ENCODE peak calls at places on chromosomes 13 and 19, in ten cellular contexts. B is left cardiac atrium; Q is thoracic aorta; V is lower lobe of right lung; M is left ventricle myocardium superior; P is stimulated activated memory B cell treated with anti-CD40 and anti-IgM and Interleukin-4, amounts not matched to agents 10 μg/mL and 1 μg/mL and 100 μg/mL, for 72 hours; W is T-helper 17 cell; T is heart left ventricle; S is HepG2; K is CD4-positive, CD25-positive, alpha-beta regulatory T cell. D is an unnamed sample.
A peak's percentile ranks its signal among the peaks of the same experiment; 100 is the strongest.

GRCh38 chr19:50047686-50048085 is 21.9 kb downstream of the ZNF473 start:
- ATAC-seq in B (no peak), Q (no peak), V (no peak), M (no peak), P (no peak), W (no peak), T (no peak), S (no peak), K (no peak), D (no peak)

GRCh38 chr19:18484992-18485391 is 36.9 kb downstream of the ELL start:
- ATAC-seq in B (no peak), Q (no peak), V (no peak), M (no peak), P (no peak), W (no peak), T (no peak), S (no peak), K (no peak), D (no peak)

GRCh38 chr19:11418518-11419506 is at the start of gene RGL3:
- ATAC-seq in B (peak; percentile 73), Q (peak; percentile 33), V (peak; percentile 65), M (peak; percentile 67), P (no peak), W (no peak), T (no peak), S (peak; percentile 80), K (no peak), D (no peak)

GRCh38 chr13:94435604-94436226 is 43.8 kb downstream of the DCT start:
- ATAC-seq in B (peak; percentile 48), Q (no peak), V (peak; percentile 67), M (peak; percentile 65), P (no peak), W (peak; percentile 74), T (no peak), S (peak; percentile 52), K (peak; percentile 73), D (peak; percentile 63)

GRCh38 chr13:111629016-111629415 is 308.6 kb downstream of the TEX29 start:
- ATAC-seq in B (no peak), Q (no peak), V (no peak), M (no peak), P (no peak), W (no peak), T (no peak), S (no peak), K (no peak), D (no peak)

GRCh38 chr19:48746738-48747575 is at the start of gene IZUMO1:
- ATAC-seq in B (peak; percentile 87), Q (peak; percentile 44), V (peak; percentile 79), M (peak; percentile 84), P (peak; percentile 75), W (peak; percentile 79), T (peak; percentile 73), S (peak; percentile 51), K (peak; percentile 68), D (no peak)

GRCh38 chr19:35789978-35790944 is 14.9 kb downstream of the ARHGAP33 start:
- ATAC-seq in B (no peak), Q (no peak), V (no peak), M (no peak), P (no peak), W (no peak), T (no peak), S (peak; percentile 2), K (no peak), D (no peak)

GRCh38 chr13:109684084-109684835 is 102.1 kb downstream of the IRS2 start:
- ATAC-seq in B (peak; percentile 19), Q (no peak), V (no peak), M (peak; percentile 34), P (no peak), W (no peak), T (peak; percentile 24), S (no peak), K (no peak), D (peak; percentile 90)

GRCh38 chr13:74325106-74325505 is 190.9 kb upstream of the KLF12 start:
- ATAC-seq in B (peak; percentile 61), Q (no peak), V (no peak), M (peak; percentile 65), P (no peak), W (no peak), T (no peak), S (peak; percentile 71), K (no peak), D (no peak)

GRCh38 chr13:75255653-75256052 is 226.3 kb downstream of the TBC1D4 start:
- ATAC-seq in B (no peak), Q (no peak), V (no peak), M (no peak), P (no peak), W (no peak), T (no peak), S (no peak), K (no peak), D (no peak)

GRCh38 chr19:38280030-38280921 is 15.9 kb downstream of the SPINT2 start:
- ATAC-seq in B (no peak), Q (no peak), V (no peak), M (no peak), P (no peak), W (no peak), T (no peak), S (no peak), K (no peak), D (peak; percentile 74)

GRCh38 chr19:37217533-37217854 is 520 bp upstream of the ZNF383 start:
- ATAC-seq in B (no peak), Q (no peak), V (peak; percentile 94), M (no peak), P (no peak), W (no peak), T (no peak), S (peak; percentile 96), K (no peak), D (no peak)

GRCh38 chr19:18507021-18507726 is 14.7 kb downstream of the ELL start:
- ATAC-seq in B (peak; percentile 54), Q (no peak), V (peak; percentile 12), M (peak; percentile 81), P (no peak), W (peak; percentile 77), T (peak; percentile 85), S (no peak), K (peak; percentile 38), D (no peak)

GRCh38 chr19:33395561-33396550 is 22.3 kb downstream of the CEBPG start:
- ATAC-seq in B (peak; percentile 16), Q (no peak), V (peak; percentile 6), M (no peak), P (no peak), W (no peak), T (no peak), S (no peak), K (no peak), D (no peak)

GRCh38 chr13:21075303-21076264 is 14.2 kb upstream of the LATS2 start:
- ATAC-seq in B (peak; percentile 68), Q (no peak), V (peak; percentile 72), M (peak; percentile 74), P (peak; percentile 49), W (peak; percentile 54), T (peak; percentile 39), S (no peak), K (peak; percentile 42), D (peak; percentile 27)

GRCh38 chr13:59843040-59843439 is 320.7 kb downstream of the DIAPH3 start:
- ATAC-seq in B (no peak), Q (no peak), V (no peak), M (no peak), P (no peak), W (no peak), T (no peak), S (peak; percentile 92), K (no peak), D (no peak)

GRCh38 chr13:44726777-44727176 is 150.6 kb upstream of the TSC22D1 start:
- ATAC-seq in B (no peak), Q (no peak), V (no peak), M (no peak), P (no peak), W (no peak), T (no peak), S (no peak), K (no peak), D (peak; percentile 82)

GRCh38 chr13:111202745-111203144 is 87.6 kb downstream of the ARHGEF7 start:
- ATAC-seq in B (peak; percentile 76), Q (no peak), V (no peak), M (peak; percentile 77), P (peak; percentile 74), W (peak; percentile 68), T (peak; percentile 66), S (no peak), K (peak; percentile 69), D (peak; percentile 38)

GRCh38 chr13:50676602-50677001 is 166.9 kb downstream of the DLEU7 start:
- ATAC-seq in B (peak; percentile 38), Q (no peak), V (peak; percentile 61), M (no peak), P (peak; percentile 77), W (no peak), T (no peak), S (no peak), K (no peak), D (peak; percentile 79)

GRCh38 chr13:48660356-48661076 is 6.8 kb downstream of the CYSLTR2 start:
- ATAC-seq in B (peak; percentile 89), Q (no peak), V (peak; percentile 89), M (peak; percentile 95), P (peak; percentile 66), W (peak; percentile 32), T (peak; percentile 82), S (no peak), K (no peak), D (no peak)

GRCh38 chr13:34942732-34943674 is 933 bp downstream of the NBEA start:
- ATAC-seq in B (peak; percentile 46), Q (no peak), V (peak; percentile 62), M (peak; percentile 72), P (peak; percentile 26), W (no peak), T (peak; percentile 56), S (peak; percentile 87), K (peak; percentile 20), D (peak; percentile 17)

GRCh38 chr13:35865341-35866240 is 265.6 kb downstream of the DCLK1 start:
- ATAC-seq in B (no peak), Q (no peak), V (peak; percentile 76), M (peak; percentile 47), P (no peak), W (no peak), T (no peak), S (no peak), K (no peak), D (no peak)

GRCh38 chr13:35475131-35475959 is 1.1 kb downstream of the MAB21L1 start:
- ATAC-seq in B (peak; percentile 32), Q (no peak), V (peak; percentile 14), M (peak; percentile 46), P (no peak), W (peak; percentile 23), T (peak; percentile 15), S (peak; percentile 68), K (no peak), D (peak; percentile 37)

GRCh38 chr19:6038634-6039405 is 60.9 kb upstream of the RANBP3 start:
- ATAC-seq in B (no peak), Q (no peak), V (no peak), M (no peak), P (peak; percentile 95), W (peak; percentile 30), T (no peak), S (no peak), K (peak; percentile 22), D (no peak)

GRCh38 chr19:13298565-13299481 is 148.6 kb downstream of the IER2 start:
- ATAC-seq in B (no peak), Q (no peak), V (no peak), M (no peak), P (peak; percentile 12), W (no peak), T (no peak), S (no peak), K (no peak), D (no peak)

GRCh38 chr13:99320693-99321481 is 13.7 kb upstream of the GPR183 start:
- ATAC-seq in B (no peak), Q (peak; percentile 53), V (peak; percentile 38), M (peak; percentile 30), P (no peak), W (peak; percentile 56), T (no peak), S (no peak), K (no peak), D (no peak)

GRCh38 chr13:23598371-23598770 is 28.2 kb downstream of the TNFRSF19 start:
- ATAC-seq in B (no peak), Q (no peak), V (no peak), M (no peak), P (no peak), W (no peak), T (no peak), S (no peak), K (no peak), D (no peak)

GRCh38 chr13:49791214-49791752 is 1.2 kb downstream of the KPNA3 start:
- ATAC-seq in B (no peak), Q (no peak), V (no peak), M (no peak), P (no peak), W (no peak), T (no peak), S (peak; percentile 44), K (no peak), D (no peak)

D was measured in esophagus mucosa.